ENCODE peak calls at places on chromosomes 13 and 19, in seven cellular contexts. T is GM03348; V is progenitor cell of endocrine pancreas; Y is RWPE1; L is stimulated activated CD8-positive, alpha-beta memory T cell treated with anti-CD3 and anti-CD28 coated beads, Interleukin-2, amount 100 ng/mL, for 48 hours; K is type B pancreatic cell; O is HTR-8/SVneo. D is an unnamed sample.

GRCh38 chr19:46728693-46729339 is 11.9 kb upstream of the PRKD2 start:
- DNase-seq in T (peak), V (peak), Y (peak), L (peak), K (no peak), O (peak), D (no peak)

GRCh38 chr19:43913383-43913782 is 21.7 kb downstream of the ZNF45 start:
- DNase-seq in T (no peak), V (no peak), Y (no peak), L (no peak), K (no peak), O (no peak), D (no peak)

GRCh38 chr13:85148009-85148408 is 651.2 kb downstream of the SLITRK6 start:
- DNase-seq in T (no peak), V (no peak), Y (no peak), L (no peak), K (no peak), O (no peak), D (no peak)

GRCh38 chr13:24630851-24631341 is 49.3 kb upstream of the ATP12A start:
- DNase-seq in T (no peak), V (no peak), Y (peak), L (no peak), K (no peak), O (no peak), D (no peak)

GRCh38 chr13:105442941-105443340 is 1092.5 kb downstream of the EFNB2 start:
- DNase-seq in T (peak), V (no peak), Y (peak), L (no peak), K (no peak), O (peak), D (no peak)

GRCh38 chr13:48586591-48587103 is 53.8 kb upstream of the RCBTB2 start:
- DNase-seq in T (peak), V (no peak), Y (no peak), L (no peak), K (no peak), O (no peak), D (no peak)

GRCh38 chr19:10842788-10843187 is 5.4 kb upstream of the C19orf38 start:
- DNase-seq in T (no peak), V (no peak), Y (no peak), L (no peak), K (no peak), O (no peak), D (no peak)

GRCh38 chr19:49801966-49802661 is 11.0 kb downstream of the FUZ start:
- DNase-seq in T (peak), V (no peak), Y (no peak), L (no peak), K (no peak), O (no peak), D (no peak)

GRCh38 chr13:94559201-94559795 is 36.7 kb downstream of the TGDS start:
- DNase-seq in T (no peak), V (no peak), Y (no peak), L (no peak), K (no peak), O (no peak), D (no peak)

GRCh38 chr13:94516456-94516855 is 37.0 kb upstream of the DCT start:
- DNase-seq in T (no peak), V (no peak), Y (no peak), L (no peak), K (no peak), O (no peak), D (no peak)